ENCODE peak calls at places on chromosomes 11 and 22, in ten cellular contexts. One of them, this sample, is unnamed.

GRCh38 chr11:59899532-59899931 is 20.9 kb downstream of the OOSP3 start:
- DNase-seq in CD8-positive, alpha-beta memory T cell: no peak
- DNase-seq in NCI-H524: no peak
- DNase-seq in Jurkat, Clone E6-1: no peak
- DNase-seq in heart right ventricle: no peak
- DNase-seq in lower lobe of right lung: no peak
- DNase-seq in GF-D8: no peak
- DNase-seq in nucleus accumbens: no peak
- DNase-seq in HT1080: peak; percentile 82
- DNase-seq in pulmonary artery endothelial cell: no peak
- DNase-seq in this sample: no peak

GRCh38 chr11:6705905-6706535 is 22.9 kb upstream of the MRPL17 start:
- DNase-seq in CD8-positive, alpha-beta memory T cell: peak; percentile 38
- DNase-seq in NCI-H524: no peak
- DNase-seq in Jurkat, Clone E6-1: no peak
- DNase-seq in heart right ventricle: no peak
- DNase-seq in lower lobe of right lung: no peak
- DNase-seq in GF-D8: no peak
- DNase-seq in nucleus accumbens: no peak
- DNase-seq in HT1080: peak; percentile 37
- DNase-seq in pulmonary artery endothelial cell: no peak
- DNase-seq in this sample: peak; percentile 16

GRCh38 chr11:26953770-26954392 is 40.0 kb upstream of the FIBIN start:
- DNase-seq in CD8-positive, alpha-beta memory T cell: no peak
- DNase-seq in NCI-H524: no peak
- DNase-seq in Jurkat, Clone E6-1: no peak
- DNase-seq in heart right ventricle: no peak
- DNase-seq in lower lobe of right lung: no peak
- DNase-seq in GF-D8: no peak
- DNase-seq in nucleus accumbens: no peak
- DNase-seq in HT1080: peak; percentile 20
- DNase-seq in pulmonary artery endothelial cell: no peak
- DNase-seq in this sample: no peak

GRCh38 chr22:25148149-25148691 is 51.4 kb upstream of the CRYBB3 start:
- DNase-seq in CD8-positive, alpha-beta memory T cell: no peak
- DNase-seq in NCI-H524: no peak
- DNase-seq in Jurkat, Clone E6-1: no peak
- DNase-seq in heart right ventricle: no peak
- DNase-seq in lower lobe of right lung: no peak
- DNase-seq in GF-D8: no peak
- DNase-seq in nucleus accumbens: no peak
- DNase-seq in HT1080: no peak
- DNase-seq in pulmonary artery endothelial cell: peak; percentile 35
- DNase-seq in this sample: no peak

GRCh38 chr11:1777737-1778136 is 14.0 kb upstream of the CTSD start:
- DNase-seq in CD8-positive, alpha-beta memory T cell: no peak
- DNase-seq in NCI-H524: no peak
- DNase-seq in Jurkat, Clone E6-1: no peak
- DNase-seq in heart right ventricle: no peak
- DNase-seq in lower lobe of right lung: no peak
- DNase-seq in GF-D8: peak; percentile 46
- DNase-seq in nucleus accumbens: no peak
- DNase-seq in HT1080: no peak
- DNase-seq in pulmonary artery endothelial cell: no peak
- DNase-seq in this sample: no peak

GRCh38 chr11:46271875-46272815 is 5.3 kb upstream of the CREB3L1 start:
- DNase-seq in CD8-positive, alpha-beta memory T cell: no peak
- DNase-seq in NCI-H524: no peak
- DNase-seq in Jurkat, Clone E6-1: no peak
- DNase-seq in heart right ventricle: no peak
- DNase-seq in lower lobe of right lung: no peak
- DNase-seq in GF-D8: no peak
- DNase-seq in nucleus accumbens: no peak
- DNase-seq in HT1080: no peak
- DNase-seq in pulmonary artery endothelial cell: no peak
- DNase-seq in this sample: no peak

GRCh38 chr22:38766076-38766777 is 10.4 kb upstream of the SUN2 start:
- DNase-seq in CD8-positive, alpha-beta memory T cell: peak; percentile 47
- DNase-seq in NCI-H524: peak; percentile 40
- DNase-seq in Jurkat, Clone E6-1: no peak
- DNase-seq in heart right ventricle: peak; percentile 41
- DNase-seq in lower lobe of right lung: peak; percentile 63
- DNase-seq in GF-D8: no peak
- DNase-seq in nucleus accumbens: peak; percentile 45
- DNase-seq in HT1080: peak; percentile 62
- DNase-seq in pulmonary artery endothelial cell: no peak
- DNase-seq in this sample: peak; percentile 48

GRCh38 chr11:129917231-129917630 is 21.9 kb upstream of the NFRKB start:
- DNase-seq in CD8-positive, alpha-beta memory T cell: no peak
- DNase-seq in NCI-H524: no peak
- DNase-seq in Jurkat, Clone E6-1: no peak
- DNase-seq in heart right ventricle: no peak
- DNase-seq in lower lobe of right lung: no peak
- DNase-seq in GF-D8: no peak
- DNase-seq in nucleus accumbens: no peak
- DNase-seq in HT1080: peak; percentile 10
- DNase-seq in pulmonary artery endothelial cell: no peak
- DNase-seq in this sample: no peak

GRCh38 chr22:12601870-12602779 is 2925.9 kb upstream of the OR11H1 start:
- DNase-seq in CD8-positive, alpha-beta memory T cell: no peak
- DNase-seq in NCI-H524: no peak
- DNase-seq in Jurkat, Clone E6-1: no peak
- DNase-seq in heart right ventricle: peak; percentile 17
- DNase-seq in lower lobe of right lung: peak; percentile 64
- DNase-seq in GF-D8: no peak
- DNase-seq in nucleus accumbens: no peak
- DNase-seq in HT1080: peak; percentile 91
- DNase-seq in pulmonary artery endothelial cell: no peak
- DNase-seq in this sample: no peak

GRCh38 chr11:94665116-94665659 is 98.0 kb downstream of the PIWIL4 start:
- DNase-seq in CD8-positive, alpha-beta memory T cell: no peak
- DNase-seq in NCI-H524: no peak
- DNase-seq in Jurkat, Clone E6-1: no peak
- DNase-seq in heart right ventricle: no peak
- DNase-seq in lower lobe of right lung: no peak
- DNase-seq in GF-D8: no peak
- DNase-seq in nucleus accumbens: no peak
- DNase-seq in HT1080: no peak
- DNase-seq in pulmonary artery endothelial cell: no peak
- DNase-seq in this sample: no peak

GRCh38 chr11:102252339-102252891 is 64.9 kb upstream of the BIRC3 start:
- DNase-seq in CD8-positive, alpha-beta memory T cell: no peak
- DNase-seq in NCI-H524: no peak
- DNase-seq in Jurkat, Clone E6-1: no peak
- DNase-seq in heart right ventricle: no peak
- DNase-seq in lower lobe of right lung: no peak
- DNase-seq in GF-D8: no peak
- DNase-seq in nucleus accumbens: no peak
- DNase-seq in HT1080: no peak
- DNase-seq in pulmonary artery endothelial cell: no peak
- DNase-seq in this sample: no peak

GRCh38 chr22:44431256-44431655 is 66.8 kb downstream of the RTL6 start:
- DNase-seq in CD8-positive, alpha-beta memory T cell: no peak
- DNase-seq in NCI-H524: no peak
- DNase-seq in Jurkat, Clone E6-1: no peak
- DNase-seq in heart right ventricle: no peak
- DNase-seq in lower lobe of right lung: no peak
- DNase-seq in GF-D8: no peak
- DNase-seq in nucleus accumbens: no peak
- DNase-seq in HT1080: no peak
- DNase-seq in pulmonary artery endothelial cell: no peak
- DNase-seq in this sample: no peak

GRCh38 chr11:59281177-59281576 is 68.5 kb upstream of the MPEG1 start:
- DNase-seq in CD8-positive, alpha-beta memory T cell: no peak
- DNase-seq in NCI-H524: no peak
- DNase-seq in Jurkat, Clone E6-1: no peak
- DNase-seq in heart right ventricle: no peak
- DNase-seq in lower lobe of right lung: no peak
- DNase-seq in GF-D8: no peak
- DNase-seq in nucleus accumbens: no peak
- DNase-seq in HT1080: no peak
- DNase-seq in pulmonary artery endothelial cell: no peak
- DNase-seq in this sample: no peak

GRCh38 chr11:121246021-121246768 is 46.4 kb upstream of the SC5D start:
- DNase-seq in CD8-positive, alpha-beta memory T cell: no peak
- DNase-seq in NCI-H524: no peak
- DNase-seq in Jurkat, Clone E6-1: no peak
- DNase-seq in heart right ventricle: no peak
- DNase-seq in lower lobe of right lung: no peak
- DNase-seq in GF-D8: no peak
- DNase-seq in nucleus accumbens: no peak
- DNase-seq in HT1080: no peak
- DNase-seq in pulmonary artery endothelial cell: no peak
- DNase-seq in this sample: no peak

GRCh38 chr11:119409731-119410130 is 13.2 kb downstream of the THY1 start:
- DNase-seq in CD8-positive, alpha-beta memory T cell: no peak
- DNase-seq in NCI-H524: no peak
- DNase-seq in Jurkat, Clone E6-1: no peak
- DNase-seq in heart right ventricle: no peak
- DNase-seq in lower lobe of right lung: no peak
- DNase-seq in GF-D8: no peak
- DNase-seq in nucleus accumbens: no peak
- DNase-seq in HT1080: no peak
- DNase-seq in pulmonary artery endothelial cell: no peak
- DNase-seq in this sample: no peak

This sample was measured in progenitor cell of endocrine pancreas.